ENCODE peak calls at places on chromosomes 5 and 9, in four cellular contexts. K is stomach, H is sigmoid colon, B is A549. Y is an unnamed sample.

GRCh38 chr9:20618361-20618799 is 3.9 kb downstream of the MLLT3 start:
- DNase-seq in H (no peak), B (peak), K (peak), Y (no peak)

GRCh38 chr9:37540634-37541033 is 35.5 kb downstream of the FBXO10 start:
- DNase-seq in H (no peak), B (no peak), K (peak), Y (no peak)

GRCh38 chr5:177309351-177310191 is 2.1 kb downstream of the MXD3 start:
- DNase-seq in B (peak), H (peak), K (peak), Y (no peak)

GRCh38 chr9:6877671-6878161 is 119.9 kb downstream of the KDM4C start:
- DNase-seq in H (no peak), B (peak), K (no peak), Y (no peak)

GRCh38 chr5:143641549-143641955 is 170.4 kb upstream of the HMHB1 start:
- DNase-seq in B (no peak), K (no peak), H (no peak), Y (no peak)

GRCh38 chr9:130899051-130899748 is 2.6 kb upstream of the QRFP start:
- DNase-seq in H (no peak), B (no peak), K (no peak), Y (no peak)

GRCh38 chr5:100647461-100648230 is 112.5 kb downstream of the FAM174A start:
- DNase-seq in B (peak), H (peak), K (peak), Y (peak)

GRCh38 chr5:132008961-132009680 is 2.3 kb downstream of the ACSL6 start:
- DNase-seq in H (peak), K (no peak), B (no peak), Y (no peak)

GRCh38 chr5:138448481-138449398 is 9.9 kb downstream of the REEP2 start:
- DNase-seq in H (no peak), K (no peak), B (peak), Y (no peak)

GRCh38 chr5:149831492-149831891 is 101.4 kb downstream of the PPARGC1B start:
- DNase-seq in H (no peak), K (no peak), B (peak), Y (no peak)

DNA sequence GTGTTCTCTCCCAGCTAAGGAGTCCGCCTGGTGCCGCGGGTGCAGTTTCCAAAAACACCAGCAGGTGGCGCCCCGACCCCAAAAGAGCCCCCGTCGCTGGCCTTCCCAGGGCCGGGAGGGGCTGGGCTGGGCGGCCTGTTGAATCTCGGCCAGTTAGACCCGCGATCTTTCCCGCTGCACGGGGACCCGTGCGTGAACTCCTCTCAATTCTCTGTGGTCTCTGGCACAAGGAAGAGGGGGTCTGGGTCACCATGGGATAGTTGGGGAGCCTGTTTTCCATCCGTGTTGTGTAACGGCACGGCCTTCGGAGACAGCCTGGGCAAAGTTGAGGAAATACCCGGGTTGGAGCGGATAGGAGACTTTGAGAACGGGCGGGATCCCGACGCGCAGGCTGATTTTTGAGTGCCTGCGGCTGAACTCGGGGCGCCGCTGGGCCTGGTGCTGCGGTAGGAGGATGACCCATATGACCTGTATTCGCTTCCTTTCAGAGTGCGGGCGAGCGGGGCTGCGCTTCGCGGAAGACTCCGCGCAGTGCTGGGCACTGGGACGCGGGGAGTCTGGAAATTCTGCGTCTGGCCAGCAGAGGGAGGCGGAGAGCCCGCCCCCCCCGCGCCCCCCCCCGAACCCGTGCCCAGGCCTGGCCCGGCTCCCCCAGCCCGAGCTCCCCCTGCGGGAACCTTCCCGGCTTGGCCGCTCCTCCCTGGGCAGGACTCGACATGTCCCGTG is 7.9 kb upstream of the PSD2 start:
- DNase-seq in K (peak), H (peak), B (peak), Y (peak)
- H3K4me3 ChIP-seq in K (peak), H (peak), B (peak), Y (peak)

DNA sequence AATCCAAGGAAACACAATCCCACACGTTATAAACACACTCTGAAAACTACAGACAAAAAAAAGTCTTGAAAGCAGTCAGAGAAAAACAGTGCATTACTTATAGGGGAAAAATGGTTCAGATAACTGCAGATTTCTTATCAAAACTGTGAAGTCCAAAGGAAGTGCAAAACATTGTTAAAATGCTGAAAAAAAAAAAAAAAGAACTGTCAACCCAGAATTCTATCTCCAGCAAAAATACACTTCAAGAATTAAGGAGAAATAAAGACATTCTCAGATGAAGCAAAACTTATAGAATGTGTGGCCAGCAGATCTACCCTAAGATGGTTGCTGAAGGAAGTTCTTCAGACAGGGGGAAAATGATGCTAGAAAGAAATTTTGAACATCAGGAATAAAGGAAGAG is 40.4 kb downstream of the ADAMTS2 start:
- DNase-seq in B (no peak), K (no peak), H (no peak), Y (no peak)
- H3K27ac ChIP-seq in B (no peak), K (no peak), H (no peak), Y (no peak)

DNA sequence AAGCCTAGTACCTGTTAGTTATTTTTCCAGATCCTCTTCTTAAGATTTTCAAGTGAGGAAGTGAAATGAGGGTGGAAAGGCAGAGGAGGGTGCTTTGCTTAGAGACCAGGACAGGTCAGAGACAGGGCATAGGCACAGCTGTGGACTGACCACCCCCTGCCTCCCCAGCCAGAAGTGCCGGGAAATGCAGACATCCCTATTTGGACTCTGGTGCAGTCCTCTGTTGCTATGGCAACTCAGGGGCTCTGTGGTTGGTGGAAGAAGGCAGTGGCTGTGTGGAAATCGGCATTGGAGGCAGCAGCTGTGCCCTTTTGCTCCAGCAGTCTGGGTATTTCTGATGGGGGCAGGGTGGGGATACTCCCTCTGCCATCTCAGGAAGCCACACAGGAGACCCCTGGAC is 43.3 kb upstream of the NDFIP1 start:
- DNase-seq in K (no peak), B (no peak), H (no peak), Y (no peak)
- TF ChIP-seq EP300 in K (no peak), B (no peak), H (no peak), Y (no peak)

GRCh38 chr9:117413346-117414219 is 1.3 kb downstream of the ASTN2 start:
- DNase-seq in B (no peak), H (no peak), K (no peak), Y (no peak)

GRCh38 chr9:117414220-117414905 is 494 bp downstream of the ASTN2 start:
- DNase-seq in B (peak), H (no peak), K (peak), Y (no peak)

GRCh38 chr9:117415584-117415937 is 704 bp upstream of the ASTN2 start:
- DNase-seq in B (no peak), K (no peak), H (no peak), Y (no peak)

GRCh38 chr9:117416856-117417255 is 2.0 kb upstream of the ASTN2 start:
- DNase-seq in K (no peak), B (no peak), H (no peak), Y (no peak)

DNA sequence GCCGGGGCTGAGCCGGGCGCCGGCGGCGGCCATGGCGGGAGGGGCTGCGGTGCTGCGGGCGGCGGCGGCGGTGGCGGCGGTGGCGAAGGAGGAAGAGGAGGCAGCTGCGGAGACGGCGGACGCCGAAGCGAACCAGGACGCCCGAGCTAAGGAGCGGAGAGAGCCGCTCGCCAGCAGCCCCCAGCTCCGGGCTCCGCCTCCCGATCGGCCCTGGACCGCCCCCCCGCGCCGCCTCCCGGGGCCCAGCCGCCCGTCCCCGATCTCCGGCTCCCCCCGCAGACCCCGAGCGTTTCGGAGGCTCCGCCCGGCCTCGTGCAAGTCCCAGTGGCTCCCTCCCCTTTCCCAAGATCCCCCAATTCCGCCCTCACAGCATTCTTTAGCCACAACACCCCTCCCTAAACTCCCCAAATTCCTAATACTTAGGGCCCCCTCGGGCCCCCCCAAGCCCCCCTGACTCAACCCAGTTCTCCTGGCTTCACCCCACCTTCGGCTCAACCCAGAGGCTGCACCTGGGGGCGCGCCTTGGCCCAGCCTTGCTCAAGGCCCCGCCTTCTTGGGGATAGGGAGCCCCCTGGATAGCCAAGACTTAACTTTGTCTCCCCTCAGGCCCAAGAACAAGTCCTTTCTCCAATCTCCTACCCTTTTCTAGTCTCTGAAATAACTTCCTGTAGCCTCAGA is at the start of gene ASTN2:
- DNase-seq in B (no peak), H (no peak), K (no peak), Y (no peak)
- H3K4me3 ChIP-seq in B (peak), H (peak), K (peak), Y (peak)

GRCh38 chr5:73120222-73121108 is at the start of gene TMEM171:
- DNase-seq in B (peak), H (no peak), K (peak), Y (no peak)
- H3K27ac ChIP-seq in B (peak), H (no peak), K (peak), Y (no peak)

GRCh38 chr9:94800424-94801117 is 74.1 kb downstream of the AOPEP start:
- DNase-seq in H (no peak), K (no peak), B (no peak), Y (peak)
- TF ChIP-seq EP300 in H (no peak), K (no peak), B (no peak), Y (no peak)

GRCh38 chr5:148829248-148829594 is 2.8 kb downstream of the ADRB2 start:
- DNase-seq in H (no peak), B (no peak), K (no peak), Y (no peak)

GRCh38 chr5:148829734-148830133 is 3.3 kb downstream of the ADRB2 start:
- DNase-seq in B (no peak), H (no peak), K (no peak), Y (no peak)

GRCh38 chr5:148831590-148832565 is 5.5 kb downstream of the ADRB2 start:
- DNase-seq in K (no peak), B (no peak), H (peak), Y (peak)

GRCh38 chr5:148828461-148829247 is 2.2 kb downstream of the ADRB2 start:
- DNase-seq in B (no peak), H (no peak), K (no peak), Y (no peak)

GRCh38 chr5:148830220-148830619 is 3.8 kb downstream of the ADRB2 start:
- DNase-seq in H (no peak), B (no peak), K (no peak), Y (no peak)
- H3K4me3 ChIP-seq in H (no peak), B (no peak), K (peak), Y (no peak)

GRCh38 chr9:83034587-83034986 is 28.4 kb downstream of the RASEF start:
- DNase-seq in B (peak), K (no peak), H (no peak), Y (no peak)
- H3K27ac ChIP-seq in B (peak), K (no peak), H (no peak), Y (no peak)

Y was measured in tibial nerve.